ENCODE peak calls at places on chromosomes 6 and 20, in ten cellular contexts. One of them, this sample, is unnamed.

GRCh38 chr6:19613678-19614077 is 223.5 kb upstream of the ID4 start:
- DNase-seq in activated T-cell treated with anti-CD3 and anti-CD28 coated beads, Interleukin-2, amount 50 U/mL, for 4 hours: no peak
- DNase-seq in activated naive CD8-positive, alpha-beta T cell treated with anti-CD3 and anti-CD28 coated beads, Interleukin-2, amount 50 U/mL, for 24 hours: no peak
- DNase-seq in breast epithelium: no peak
- DNase-seq in naive thymus-derived CD8-positive, alpha-beta T cell: no peak
- DNase-seq in foreskin fibroblast: no peak
- DNase-seq in left colon: no peak
- DNase-seq in NCI-H1417: no peak
- DNase-seq in NCI-H345: no peak
- DNase-seq in SW 1271: no peak
- DNase-seq in this sample: no peak

GRCh38 chr6:130132286-130132701 is 90.5 kb downstream of the SAMD3 start:
- DNase-seq in activated T-cell treated with anti-CD3 and anti-CD28 coated beads, Interleukin-2, amount 50 U/mL, for 4 hours: no peak
- DNase-seq in activated naive CD8-positive, alpha-beta T cell treated with anti-CD3 and anti-CD28 coated beads, Interleukin-2, amount 50 U/mL, for 24 hours: peak; percentile 36
- DNase-seq in breast epithelium: no peak
- DNase-seq in naive thymus-derived CD8-positive, alpha-beta T cell: peak; percentile 73
- DNase-seq in foreskin fibroblast: no peak
- DNase-seq in left colon: peak; percentile 54
- DNase-seq in NCI-H1417: no peak
- DNase-seq in NCI-H345: no peak
- DNase-seq in SW 1271: no peak
- DNase-seq in this sample: no peak

GRCh38 chr6:26233608-26234420 is 131.2 kb upstream of the BTN3A2 start:
- DNase-seq in activated T-cell treated with anti-CD3 and anti-CD28 coated beads, Interleukin-2, amount 50 U/mL, for 4 hours: peak; percentile 34
- DNase-seq in activated naive CD8-positive, alpha-beta T cell treated with anti-CD3 and anti-CD28 coated beads, Interleukin-2, amount 50 U/mL, for 24 hours: peak; percentile 78
- DNase-seq in breast epithelium: peak; percentile 69
- DNase-seq in naive thymus-derived CD8-positive, alpha-beta T cell: peak; percentile 79
- DNase-seq in foreskin fibroblast: peak; percentile 80
- DNase-seq in left colon: peak; percentile 75
- DNase-seq in NCI-H1417: peak; percentile 79
- DNase-seq in NCI-H345: no peak
- DNase-seq in SW 1271: no peak
- DNase-seq in this sample: no peak

GRCh38 chr6:166870602-166871208 is 85.6 kb downstream of the RNASET2 start:
- DNase-seq in activated T-cell treated with anti-CD3 and anti-CD28 coated beads, Interleukin-2, amount 50 U/mL, for 4 hours: no peak
- DNase-seq in activated naive CD8-positive, alpha-beta T cell treated with anti-CD3 and anti-CD28 coated beads, Interleukin-2, amount 50 U/mL, for 24 hours: no peak
- DNase-seq in breast epithelium: no peak
- DNase-seq in naive thymus-derived CD8-positive, alpha-beta T cell: no peak
- DNase-seq in foreskin fibroblast: no peak
- DNase-seq in left colon: no peak
- DNase-seq in NCI-H1417: no peak
- DNase-seq in NCI-H345: no peak
- DNase-seq in SW 1271: no peak
- DNase-seq in this sample: no peak

GRCh38 chr20:38172344-38172743 is 7.3 kb upstream of the TGM2 start:
- DNase-seq in activated T-cell treated with anti-CD3 and anti-CD28 coated beads, Interleukin-2, amount 50 U/mL, for 4 hours: no peak
- DNase-seq in activated naive CD8-positive, alpha-beta T cell treated with anti-CD3 and anti-CD28 coated beads, Interleukin-2, amount 50 U/mL, for 24 hours: no peak
- DNase-seq in breast epithelium: no peak
- DNase-seq in naive thymus-derived CD8-positive, alpha-beta T cell: no peak
- DNase-seq in foreskin fibroblast: no peak
- DNase-seq in left colon: no peak
- DNase-seq in NCI-H1417: no peak
- DNase-seq in NCI-H345: no peak
- DNase-seq in SW 1271: no peak
- DNase-seq in this sample: no peak

GRCh38 chr20:57656821-57657536 is 36.8 kb upstream of the ZBP1 start:
- DNase-seq in activated T-cell treated with anti-CD3 and anti-CD28 coated beads, Interleukin-2, amount 50 U/mL, for 4 hours: no peak
- DNase-seq in activated naive CD8-positive, alpha-beta T cell treated with anti-CD3 and anti-CD28 coated beads, Interleukin-2, amount 50 U/mL, for 24 hours: no peak
- DNase-seq in breast epithelium: no peak
- DNase-seq in naive thymus-derived CD8-positive, alpha-beta T cell: peak; percentile 11
- DNase-seq in foreskin fibroblast: no peak
- DNase-seq in left colon: no peak
- DNase-seq in NCI-H1417: no peak
- DNase-seq in NCI-H345: no peak
- DNase-seq in SW 1271: no peak
- DNase-seq in this sample: no peak

GRCh38 chr6:44543664-44544063 is 156.2 kb downstream of the CDC5L start:
- DNase-seq in activated T-cell treated with anti-CD3 and anti-CD28 coated beads, Interleukin-2, amount 50 U/mL, for 4 hours: no peak
- DNase-seq in activated naive CD8-positive, alpha-beta T cell treated with anti-CD3 and anti-CD28 coated beads, Interleukin-2, amount 50 U/mL, for 24 hours: no peak
- DNase-seq in breast epithelium: no peak
- DNase-seq in naive thymus-derived CD8-positive, alpha-beta T cell: no peak
- DNase-seq in foreskin fibroblast: no peak
- DNase-seq in left colon: no peak
- DNase-seq in NCI-H1417: no peak
- DNase-seq in NCI-H345: no peak
- DNase-seq in SW 1271: no peak
- DNase-seq in this sample: no peak

GRCh38 chr6:132763269-132763668 is 5.6 kb upstream of the VNN2 start:
- DNase-seq in activated T-cell treated with anti-CD3 and anti-CD28 coated beads, Interleukin-2, amount 50 U/mL, for 4 hours: peak; percentile 22
- DNase-seq in activated naive CD8-positive, alpha-beta T cell treated with anti-CD3 and anti-CD28 coated beads, Interleukin-2, amount 50 U/mL, for 24 hours: peak; percentile 42
- DNase-seq in breast epithelium: no peak
- DNase-seq in naive thymus-derived CD8-positive, alpha-beta T cell: peak; percentile 56
- DNase-seq in foreskin fibroblast: peak; percentile 2
- DNase-seq in left colon: peak; percentile 33
- DNase-seq in NCI-H1417: no peak
- DNase-seq in NCI-H345: no peak
- DNase-seq in SW 1271: no peak
- DNase-seq in this sample: no peak

GRCh38 chr6:36268478-36269248 is 1.2 kb upstream of the PNPLA1 start:
- DNase-seq in activated T-cell treated with anti-CD3 and anti-CD28 coated beads, Interleukin-2, amount 50 U/mL, for 4 hours: no peak
- DNase-seq in activated naive CD8-positive, alpha-beta T cell treated with anti-CD3 and anti-CD28 coated beads, Interleukin-2, amount 50 U/mL, for 24 hours: no peak
- DNase-seq in breast epithelium: no peak
- DNase-seq in naive thymus-derived CD8-positive, alpha-beta T cell: no peak
- DNase-seq in foreskin fibroblast: peak; percentile 48
- DNase-seq in left colon: no peak
- DNase-seq in NCI-H1417: no peak
- DNase-seq in NCI-H345: no peak
- DNase-seq in SW 1271: no peak
- DNase-seq in this sample: peak; percentile 75

GRCh38 chr20:23156170-23156841 is 70.2 kb upstream of the CD93 start:
- DNase-seq in activated T-cell treated with anti-CD3 and anti-CD28 coated beads, Interleukin-2, amount 50 U/mL, for 4 hours: no peak
- DNase-seq in activated naive CD8-positive, alpha-beta T cell treated with anti-CD3 and anti-CD28 coated beads, Interleukin-2, amount 50 U/mL, for 24 hours: no peak
- DNase-seq in breast epithelium: no peak
- DNase-seq in naive thymus-derived CD8-positive, alpha-beta T cell: no peak
- DNase-seq in foreskin fibroblast: peak; percentile 89
- DNase-seq in left colon: no peak
- DNase-seq in NCI-H1417: no peak
- DNase-seq in NCI-H345: no peak
- DNase-seq in SW 1271: peak; percentile 39
- DNase-seq in this sample: no peak

GRCh38 chr20:48236485-48237055 is 451.3 kb upstream of the SULF2 start:
- DNase-seq in activated T-cell treated with anti-CD3 and anti-CD28 coated beads, Interleukin-2, amount 50 U/mL, for 4 hours: no peak
- DNase-seq in activated naive CD8-positive, alpha-beta T cell treated with anti-CD3 and anti-CD28 coated beads, Interleukin-2, amount 50 U/mL, for 24 hours: no peak
- DNase-seq in breast epithelium: peak; percentile 21
- DNase-seq in naive thymus-derived CD8-positive, alpha-beta T cell: no peak
- DNase-seq in foreskin fibroblast: no peak
- DNase-seq in left colon: no peak
- DNase-seq in NCI-H1417: no peak
- DNase-seq in NCI-H345: no peak
- DNase-seq in SW 1271: no peak
- DNase-seq in this sample: no peak

GRCh38 chr20:57480444-57481152 is 44.3 kb downstream of the CTCFL start:
- DNase-seq in activated T-cell treated with anti-CD3 and anti-CD28 coated beads, Interleukin-2, amount 50 U/mL, for 4 hours: peak; percentile 43
- DNase-seq in activated naive CD8-positive, alpha-beta T cell treated with anti-CD3 and anti-CD28 coated beads, Interleukin-2, amount 50 U/mL, for 24 hours: peak; percentile 41
- DNase-seq in breast epithelium: no peak
- DNase-seq in naive thymus-derived CD8-positive, alpha-beta T cell: peak; percentile 46
- DNase-seq in foreskin fibroblast: no peak
- DNase-seq in left colon: no peak
- DNase-seq in NCI-H1417: no peak
- DNase-seq in NCI-H345: no peak
- DNase-seq in SW 1271: no peak
- DNase-seq in this sample: no peak